ENCODE peak calls at places on chromosomes 12 and 14, in ten cellular contexts. Z is progenitor cell of endocrine pancreas; V is upper lobe of right lung; D is endothelial cell; L is choroid plexus epithelial cell; A is CD8-positive, alpha-beta T cell; X is tibial nerve; N is coronary artery; G is Calu3; U is bronchial epithelial cell. S is an unnamed sample.
A peak's percentile ranks its signal among the peaks of the same experiment; 100 is the strongest.

GRCh38 chr12:70733385-70733784 is 96.2 kb upstream of the PTPRB start:
- DNase-seq in Z (peak; percentile 12), V (no peak), D (peak; percentile 32), L (peak; percentile 88), A (no peak), X (peak; percentile 44), N (no peak), G (peak; percentile 48), U (peak; percentile 71), S (no peak)

GRCh38 chr14:90732142-90732541 is 84.1 kb downstream of the TTC7B start:
- DNase-seq in Z (no peak), V (no peak), D (no peak), L (no peak), A (no peak), X (no peak), N (no peak), G (no peak), U (no peak), S (no peak)

GRCh38 chr14:89813485-89814080 is 140.9 kb downstream of the EFCAB11 start:
- DNase-seq in Z (no peak), V (no peak), D (no peak), L (peak; percentile 95), A (no peak), X (no peak), N (no peak), G (no peak), U (peak; percentile 45), S (no peak)

GRCh38 chr12:122840580-122841513 is 5.6 kb downstream of the HIP1R start:
- DNase-seq in Z (no peak), V (no peak), D (no peak), L (no peak), A (no peak), X (no peak), N (no peak), G (no peak), U (peak; percentile 89), S (no peak)

GRCh38 chr12:70197362-70197744 is 45.9 kb upstream of the CNOT2 start:
- DNase-seq in Z (no peak), V (no peak), D (no peak), L (peak; percentile 41), A (no peak), X (no peak), N (no peak), G (no peak), U (no peak), S (no peak)

GRCh38 chr12:115620816-115621215 is 656.7 kb downstream of the MED13L start:
- DNase-seq in Z (no peak), V (no peak), D (no peak), L (no peak), A (no peak), X (no peak), N (no peak), G (no peak), U (no peak), S (no peak)

GRCh38 chr14:51310453-51311074 is 70.5 kb downstream of the TMX1 start:
- DNase-seq in Z (no peak), V (no peak), D (no peak), L (peak; percentile 24), A (no peak), X (no peak), N (no peak), G (no peak), U (no peak), S (no peak)

GRCh38 chr12:51951843-51952722 is 584 bp downstream of the ACVR1B start:
- DNase-seq in Z (peak; percentile 29), V (peak; percentile 75), D (peak; percentile 33), L (no peak), A (no peak), X (peak; percentile 25), N (peak; percentile 75), G (no peak), U (no peak), S (no peak)

GRCh38 chr12:19191563-19191962 is 62.0 kb downstream of the PLEKHA5 start:
- DNase-seq in Z (no peak), V (no peak), D (no peak), L (no peak), A (no peak), X (no peak), N (no peak), G (no peak), U (no peak), S (no peak)

GRCh38 chr12:124171231-124171985 is 123.5 kb upstream of the RFLNA start:
- DNase-seq in Z (no peak), V (no peak), D (no peak), L (no peak), A (no peak), X (no peak), N (no peak), G (no peak), U (no peak), S (no peak)

GRCh38 chr14:63504628-63505027 is 38.5 kb downstream of the PPP2R5E start:
- DNase-seq in Z (no peak), V (no peak), D (no peak), L (no peak), A (no peak), X (no peak), N (no peak), G (no peak), U (peak; percentile 82), S (no peak)

GRCh38 chr12:6612652-6613014 is 5.5 kb upstream of the CHD4 start:
- DNase-seq in Z (no peak), V (no peak), D (no peak), L (no peak), A (no peak), X (no peak), N (no peak), G (no peak), U (no peak), S (no peak)

GRCh38 chr12:122215789-122216188 is 10.1 kb downstream of the DIABLO start:
- DNase-seq in Z (no peak), V (no peak), D (no peak), L (no peak), A (no peak), X (no peak), N (no peak), G (no peak), U (no peak), S (no peak)

GRCh38 chr14:89137514-89138163 is 279.4 kb downstream of the FOXN3 start:
- DNase-seq in Z (no peak), V (peak; percentile 88), D (no peak), L (peak; percentile 77), A (no peak), X (no peak), N (peak; percentile 78), G (peak; percentile 92), U (peak; percentile 88), S (no peak)

GRCh38 chr12:19158909-19159308 is 29.4 kb downstream of the PLEKHA5 start:
- DNase-seq in Z (no peak), V (no peak), D (no peak), L (peak; percentile 79), A (no peak), X (no peak), N (no peak), G (no peak), U (no peak), S (no peak)

GRCh38 chr12:108565976-108566375 is 3.6 kb downstream of the ISCU start:
- DNase-seq in Z (no peak), V (peak; percentile 89), D (no peak), L (peak; percentile 76), A (peak; percentile 76), X (no peak), N (no peak), G (peak; percentile 89), U (peak; percentile 92), S (peak; percentile 50)

GRCh38 chr12:121237415-121237814 is 27.5 kb downstream of the P2RX4 start:
- DNase-seq in Z (no peak), V (no peak), D (no peak), L (no peak), A (no peak), X (no peak), N (no peak), G (no peak), U (no peak), S (no peak)

GRCh38 chr14:28707814-28708213 is 58.8 kb upstream of the FOXG1 start:
- DNase-seq in Z (no peak), V (no peak), D (no peak), L (peak; percentile 79), A (no peak), X (no peak), N (no peak), G (no peak), U (peak; percentile 71), S (no peak)

DNA sequence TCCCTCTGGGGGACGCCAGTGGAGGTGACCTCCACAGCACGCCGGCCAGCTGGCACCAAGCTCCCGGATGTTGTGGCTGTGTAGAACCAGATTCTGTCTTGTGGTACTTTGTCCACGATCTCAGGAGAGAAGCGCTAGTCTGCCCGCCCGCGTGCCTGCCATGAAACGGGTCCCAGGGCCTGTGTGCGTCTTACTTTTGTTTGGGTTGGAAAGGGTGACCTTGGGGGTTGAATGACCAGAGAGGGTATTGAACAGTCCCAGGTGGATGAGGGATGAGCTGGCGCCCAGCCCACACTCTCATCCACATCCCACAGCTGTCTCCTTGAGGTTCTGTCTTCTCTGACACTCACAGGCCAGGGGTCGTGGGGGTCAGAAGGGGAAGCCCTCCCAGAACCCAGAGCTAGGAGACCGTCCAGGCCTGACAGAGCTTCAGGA is 78.3 kb downstream of the WDR20 start:
- DNase-seq in Z (no peak), V (peak; percentile 52), D (no peak), L (no peak), A (no peak), X (no peak), N (no peak), G (no peak), U (no peak), S (no peak)
- TF ChIP-seq CTCF in Z (no peak), V (no peak), D (no peak), L (no peak), A (no peak), X (no peak), N (no peak), G (no peak), U (no peak), S (no peak)

GRCh38 chr12:74752196-74752595 is 214.6 kb downstream of the ATXN7L3B start:
- DNase-seq in Z (no peak), V (no peak), D (no peak), L (no peak), A (no peak), X (no peak), N (no peak), G (no peak), U (no peak), S (no peak)

GRCh38 chr12:74747305-74747704 is 209.7 kb downstream of the ATXN7L3B start:
- DNase-seq in Z (no peak), V (no peak), D (no peak), L (peak; percentile 69), A (no peak), X (no peak), N (no peak), G (peak; percentile 18), U (peak; percentile 15), S (no peak)
- TF ChIP-seq CTCF in Z (peak; percentile 50), V (no peak), D (no peak), L (peak; percentile 43), A (no peak), X (no peak), N (no peak), G (no peak), U (no peak), S (no peak)

GRCh38 chr14:22002860-22003284 is 329.3 kb upstream of the OR4E1 start:
- DNase-seq in Z (no peak), V (no peak), D (peak; percentile 41), L (no peak), A (peak; percentile 73), X (no peak), N (no peak), G (peak; percentile 39), U (no peak), S (no peak)
- TF ChIP-seq CTCF in Z (peak; percentile 56), V (peak; percentile 38), D (peak; percentile 54), L (peak; percentile 23), A (peak; percentile 32), X (no peak), N (no peak), G (no peak), U (peak; percentile 60), S (no peak)

GRCh38 chr12:64352181-64352580 is 38.4 kb downstream of the C12orf56 start:
- DNase-seq in Z (no peak), V (no peak), D (no peak), L (no peak), A (no peak), X (no peak), N (no peak), G (no peak), U (no peak), S (no peak)
- TF ChIP-seq CTCF in Z (no peak), V (no peak), D (peak; percentile 21), L (no peak), A (no peak), X (no peak), N (no peak), G (no peak), U (no peak), S (no peak)